ENCODE peak calls at places on chromosomes 16 and 17, in six cellular contexts. One of them, this sample, is unnamed.
A peak's percentile ranks its signal among the peaks of the same experiment; 100 is the strongest.

GRCh38 chr17:2925011-2925410 is 128.8 kb downstream of the RAP1GAP2 start:
- DNase-seq in NCI-H774: no peak
- DNase-seq in osteocyte: no peak
- DNase-seq in occipital lobe: no peak
- DNase-seq in amniotic epithelial cell: no peak
- DNase-seq in Daoy: no peak
- DNase-seq in this sample: no peak

GRCh38 chr16:85870159-85870558 is 28.8 kb upstream of the IRF8 start:
- DNase-seq in NCI-H774: no peak
- DNase-seq in osteocyte: no peak
- DNase-seq in occipital lobe: no peak
- DNase-seq in amniotic epithelial cell: no peak
- DNase-seq in Daoy: no peak
- DNase-seq in this sample: no peak

GRCh38 chr17:40415390-40415789 is 2.3 kb downstream of the TOP2A start:
- DNase-seq in NCI-H774: peak; percentile 18
- DNase-seq in osteocyte: no peak
- DNase-seq in occipital lobe: no peak
- DNase-seq in amniotic epithelial cell: peak; percentile 60
- DNase-seq in Daoy: no peak
- DNase-seq in this sample: no peak

GRCh38 chr16:48441106-48441505 is 55.9 kb upstream of the SIAH1 start:
- DNase-seq in NCI-H774: no peak
- DNase-seq in osteocyte: no peak
- DNase-seq in occipital lobe: no peak
- DNase-seq in amniotic epithelial cell: no peak
- DNase-seq in Daoy: no peak
- DNase-seq in this sample: no peak

GRCh38 chr16:83393196-83393981 is 414.4 kb upstream of the HSBP1 start:
- DNase-seq in NCI-H774: no peak
- DNase-seq in osteocyte: no peak
- DNase-seq in occipital lobe: no peak
- DNase-seq in amniotic epithelial cell: no peak
- DNase-seq in Daoy: no peak
- DNase-seq in this sample: no peak

GRCh38 chr16:7866144-7866543 is 533.5 kb downstream of the RBFOX1 start:
- DNase-seq in NCI-H774: no peak
- DNase-seq in osteocyte: no peak
- DNase-seq in occipital lobe: no peak
- DNase-seq in amniotic epithelial cell: no peak
- DNase-seq in Daoy: no peak
- DNase-seq in this sample: no peak

GRCh38 chr17:6105608-6106007 is 35.4 kb downstream of the WSCD1 start:
- DNase-seq in NCI-H774: no peak
- DNase-seq in osteocyte: no peak
- DNase-seq in occipital lobe: no peak
- DNase-seq in amniotic epithelial cell: no peak
- DNase-seq in Daoy: no peak
- DNase-seq in this sample: no peak

GRCh38 chr16:17397499-17397891 is 73.3 kb downstream of the XYLT1 start:
- DNase-seq in NCI-H774: peak; percentile 81
- DNase-seq in osteocyte: no peak
- DNase-seq in occipital lobe: no peak
- DNase-seq in amniotic epithelial cell: peak; percentile 51
- DNase-seq in Daoy: peak; percentile 68
- DNase-seq in this sample: no peak

GRCh38 chr17:15285466-15285865 is 20.3 kb upstream of the PMP22 start:
- DNase-seq in NCI-H774: no peak
- DNase-seq in osteocyte: no peak
- DNase-seq in occipital lobe: no peak
- DNase-seq in amniotic epithelial cell: no peak
- DNase-seq in Daoy: no peak
- DNase-seq in this sample: no peak

GRCh38 chr17:2071421-2072281 is 16.7 kb downstream of the HIC1 start:
- DNase-seq in NCI-H774: no peak
- DNase-seq in osteocyte: no peak
- DNase-seq in occipital lobe: no peak
- DNase-seq in amniotic epithelial cell: no peak
- DNase-seq in Daoy: peak; percentile 73
- DNase-seq in this sample: no peak

This sample was measured in iPS DF 6.9.